ENCODE peak calls at places on chromosomes 12 and 14, in eight cellular contexts. One of them, this sample, is unnamed.

GRCh38 chr12:51067771-51068170 is 15.6 kb downstream of the CSRNP2 start:
- DNase-seq in posterior cingulate gyrus: no peak
- DNase-seq in endodermal cell: no peak
- DNase-seq in upper lobe of right lung: no peak
- DNase-seq in HFFc6: no peak
- DNase-seq in A549: no peak
- DNase-seq in activated T-cell treated with anti-CD3 and anti-CD28 coated beads for 24 hours: no peak
- DNase-seq in endothelial cell: no peak
- DNase-seq in this sample: no peak

GRCh38 chr12:8664228-8664963 is 1.8 kb upstream of the MFAP5 start:
- DNase-seq in posterior cingulate gyrus: no peak
- DNase-seq in endodermal cell: peak
- DNase-seq in upper lobe of right lung: no peak
- DNase-seq in HFFc6: no peak
- DNase-seq in A549: no peak
- DNase-seq in activated T-cell treated with anti-CD3 and anti-CD28 coated beads for 24 hours: no peak
- DNase-seq in endothelial cell: no peak
- DNase-seq in this sample: no peak

GRCh38 chr12:82329508-82329907 is 28.7 kb downstream of the CCDC59 start:
- DNase-seq in posterior cingulate gyrus: no peak
- DNase-seq in endodermal cell: no peak
- DNase-seq in upper lobe of right lung: no peak
- DNase-seq in HFFc6: no peak
- DNase-seq in A549: no peak
- DNase-seq in activated T-cell treated with anti-CD3 and anti-CD28 coated beads for 24 hours: no peak
- DNase-seq in endothelial cell: no peak
- DNase-seq in this sample: no peak

GRCh38 chr14:89491701-89492381 is 74.8 kb upstream of the FOXN3 start:
- DNase-seq in posterior cingulate gyrus: no peak
- DNase-seq in endodermal cell: no peak
- DNase-seq in upper lobe of right lung: no peak
- DNase-seq in HFFc6: no peak
- DNase-seq in A549: no peak
- DNase-seq in activated T-cell treated with anti-CD3 and anti-CD28 coated beads for 24 hours: no peak
- DNase-seq in endothelial cell: no peak
- DNase-seq in this sample: no peak

GRCh38 chr12:49646871-49647270 is 23.5 kb downstream of the PRPF40B start:
- DNase-seq in posterior cingulate gyrus: no peak
- DNase-seq in endodermal cell: no peak
- DNase-seq in upper lobe of right lung: no peak
- DNase-seq in HFFc6: no peak
- DNase-seq in A549: no peak
- DNase-seq in activated T-cell treated with anti-CD3 and anti-CD28 coated beads for 24 hours: no peak
- DNase-seq in endothelial cell: no peak
- DNase-seq in this sample: no peak

GRCh38 chr14:104657114-104657524 is 32.3 kb upstream of the INF2 start:
- DNase-seq in posterior cingulate gyrus: peak
- DNase-seq in endodermal cell: peak
- DNase-seq in upper lobe of right lung: peak
- DNase-seq in HFFc6: no peak
- DNase-seq in A549: no peak
- DNase-seq in activated T-cell treated with anti-CD3 and anti-CD28 coated beads for 24 hours: no peak
- DNase-seq in endothelial cell: no peak
- DNase-seq in this sample: no peak

GRCh38 chr14:76953196-76953945 is 75.1 kb downstream of the IRF2BPL start:
- DNase-seq in posterior cingulate gyrus: no peak
- DNase-seq in endodermal cell: no peak
- DNase-seq in upper lobe of right lung: peak
- DNase-seq in HFFc6: peak
- DNase-seq in A549: peak
- DNase-seq in activated T-cell treated with anti-CD3 and anti-CD28 coated beads for 24 hours: no peak
- DNase-seq in endothelial cell: no peak
- DNase-seq in this sample: peak

GRCh38 chr12:41304526-41304925 is 116.4 kb downstream of the PDZRN4 start:
- DNase-seq in posterior cingulate gyrus: no peak
- DNase-seq in endodermal cell: no peak
- DNase-seq in upper lobe of right lung: no peak
- DNase-seq in HFFc6: no peak
- DNase-seq in A549: no peak
- DNase-seq in activated T-cell treated with anti-CD3 and anti-CD28 coated beads for 24 hours: no peak
- DNase-seq in endothelial cell: no peak
- DNase-seq in this sample: no peak

GRCh38 chr12:42166501-42166900 is 21.8 kb upstream of the GXYLT1 start:
- DNase-seq in posterior cingulate gyrus: no peak
- DNase-seq in endodermal cell: no peak
- DNase-seq in upper lobe of right lung: no peak
- DNase-seq in HFFc6: no peak
- DNase-seq in A549: no peak
- DNase-seq in activated T-cell treated with anti-CD3 and anti-CD28 coated beads for 24 hours: no peak
- DNase-seq in endothelial cell: no peak
- DNase-seq in this sample: no peak

GRCh38 chr14:99872786-99873440 is 79.7 kb downstream of the EML1 start:
- DNase-seq in posterior cingulate gyrus: no peak
- DNase-seq in endodermal cell: no peak
- DNase-seq in upper lobe of right lung: no peak
- DNase-seq in HFFc6: no peak
- DNase-seq in A549: no peak
- DNase-seq in activated T-cell treated with anti-CD3 and anti-CD28 coated beads for 24 hours: no peak
- DNase-seq in endothelial cell: no peak
- DNase-seq in this sample: no peak

GRCh38 chr14:58243790-58244555 is 670 bp upstream of the PSMA3 start:
- DNase-seq in posterior cingulate gyrus: no peak
- DNase-seq in endodermal cell: no peak
- DNase-seq in upper lobe of right lung: no peak
- DNase-seq in HFFc6: no peak
- DNase-seq in A549: peak
- DNase-seq in activated T-cell treated with anti-CD3 and anti-CD28 coated beads for 24 hours: no peak
- DNase-seq in endothelial cell: no peak
- DNase-seq in this sample: no peak

GRCh38 chr14:100845341-100845740 is 19.4 kb downstream of the MEG3 start:
- DNase-seq in posterior cingulate gyrus: peak
- DNase-seq in endodermal cell: no peak
- DNase-seq in upper lobe of right lung: no peak
- DNase-seq in HFFc6: no peak
- DNase-seq in A549: no peak
- DNase-seq in activated T-cell treated with anti-CD3 and anti-CD28 coated beads for 24 hours: no peak
- DNase-seq in endothelial cell: no peak
- DNase-seq in this sample: no peak

GRCh38 chr12:13175499-13175898 is 21.0 kb upstream of the EMP1 start:
- DNase-seq in posterior cingulate gyrus: no peak
- DNase-seq in endodermal cell: no peak
- DNase-seq in upper lobe of right lung: no peak
- DNase-seq in HFFc6: peak
- DNase-seq in A549: no peak
- DNase-seq in activated T-cell treated with anti-CD3 and anti-CD28 coated beads for 24 hours: no peak
- DNase-seq in endothelial cell: no peak
- DNase-seq in this sample: peak

GRCh38 chr12:110582286-110583136 is 607 bp downstream of the PPTC7 start:
- DNase-seq in posterior cingulate gyrus: peak
- DNase-seq in endodermal cell: peak
- DNase-seq in upper lobe of right lung: peak
- DNase-seq in HFFc6: peak
- DNase-seq in A549: no peak
- DNase-seq in activated T-cell treated with anti-CD3 and anti-CD28 coated beads for 24 hours: peak
- DNase-seq in endothelial cell: peak
- DNase-seq in this sample: peak

GRCh38 chr12:45299132-45299692 is 83.3 kb downstream of the ANO6 start:
- DNase-seq in posterior cingulate gyrus: no peak
- DNase-seq in endodermal cell: no peak
- DNase-seq in upper lobe of right lung: no peak
- DNase-seq in HFFc6: peak
- DNase-seq in A549: no peak
- DNase-seq in activated T-cell treated with anti-CD3 and anti-CD28 coated beads for 24 hours: no peak
- DNase-seq in endothelial cell: no peak
- DNase-seq in this sample: peak

GRCh38 chr14:65370890-65371289 is 41.6 kb upstream of the FUT8 start:
- DNase-seq in posterior cingulate gyrus: no peak
- DNase-seq in endodermal cell: no peak
- DNase-seq in upper lobe of right lung: no peak
- DNase-seq in HFFc6: no peak
- DNase-seq in A549: no peak
- DNase-seq in activated T-cell treated with anti-CD3 and anti-CD28 coated beads for 24 hours: no peak
- DNase-seq in endothelial cell: no peak
- DNase-seq in this sample: no peak

GRCh38 chr12:100234591-100235304 is 32.1 kb downstream of the DEPDC4 start:
- DNase-seq in posterior cingulate gyrus: no peak
- DNase-seq in endodermal cell: no peak
- DNase-seq in upper lobe of right lung: no peak
- DNase-seq in HFFc6: peak
- DNase-seq in A549: peak
- DNase-seq in activated T-cell treated with anti-CD3 and anti-CD28 coated beads for 24 hours: no peak
- DNase-seq in endothelial cell: no peak
- DNase-seq in this sample: no peak

GRCh38 chr12:12018454-12018853 is 52.3 kb upstream of the BCL2L14 start:
- DNase-seq in posterior cingulate gyrus: no peak
- DNase-seq in endodermal cell: peak
- DNase-seq in upper lobe of right lung: no peak
- DNase-seq in HFFc6: peak
- DNase-seq in A549: no peak
- DNase-seq in activated T-cell treated with anti-CD3 and anti-CD28 coated beads for 24 hours: no peak
- DNase-seq in endothelial cell: no peak
- DNase-seq in this sample: no peak

GRCh38 chr14:60508363-60508706 is 611 bp upstream of the SIX6 start:
- DNase-seq in posterior cingulate gyrus: no peak
- DNase-seq in endodermal cell: no peak
- DNase-seq in upper lobe of right lung: no peak
- DNase-seq in HFFc6: no peak
- DNase-seq in A549: no peak
- DNase-seq in activated T-cell treated with anti-CD3 and anti-CD28 coated beads for 24 hours: no peak
- DNase-seq in endothelial cell: no peak
- DNase-seq in this sample: no peak

GRCh38 chr14:36944307-36945010 is 227.9 kb downstream of the SLC25A21 start:
- DNase-seq in posterior cingulate gyrus: no peak
- DNase-seq in endodermal cell: no peak
- DNase-seq in upper lobe of right lung: no peak
- DNase-seq in HFFc6: peak
- DNase-seq in A549: no peak
- DNase-seq in activated T-cell treated with anti-CD3 and anti-CD28 coated beads for 24 hours: no peak
- DNase-seq in endothelial cell: no peak
- DNase-seq in this sample: peak

GRCh38 chr12:79006306-79006705 is 141.7 kb downstream of the SYT1 start:
- DNase-seq in posterior cingulate gyrus: no peak
- DNase-seq in endodermal cell: no peak
- DNase-seq in upper lobe of right lung: no peak
- DNase-seq in HFFc6: peak
- DNase-seq in A549: no peak
- DNase-seq in activated T-cell treated with anti-CD3 and anti-CD28 coated beads for 24 hours: no peak
- DNase-seq in endothelial cell: no peak
- DNase-seq in this sample: peak

GRCh38 chr12:65725376-65725775 is 98.9 kb upstream of the HMGA2 start:
- DNase-seq in posterior cingulate gyrus: no peak
- DNase-seq in endodermal cell: no peak
- DNase-seq in upper lobe of right lung: no peak
- DNase-seq in HFFc6: peak
- DNase-seq in A549: no peak
- DNase-seq in activated T-cell treated with anti-CD3 and anti-CD28 coated beads for 24 hours: no peak
- DNase-seq in endothelial cell: no peak
- DNase-seq in this sample: peak

GRCh38 chr12:67517181-67517887 is 131.2 kb upstream of the DYRK2 start:
- DNase-seq in posterior cingulate gyrus: peak
- DNase-seq in endodermal cell: no peak
- DNase-seq in upper lobe of right lung: no peak
- DNase-seq in HFFc6: no peak
- DNase-seq in A549: peak
- DNase-seq in activated T-cell treated with anti-CD3 and anti-CD28 coated beads for 24 hours: no peak
- DNase-seq in endothelial cell: no peak
- DNase-seq in this sample: peak

GRCh38 chr12:89245090-89245489 is 107.2 kb downstream of the DUSP6 start:
- DNase-seq in posterior cingulate gyrus: no peak
- DNase-seq in endodermal cell: peak
- DNase-seq in upper lobe of right lung: no peak
- DNase-seq in HFFc6: peak
- DNase-seq in A549: no peak
- DNase-seq in activated T-cell treated with anti-CD3 and anti-CD28 coated beads for 24 hours: no peak
- DNase-seq in endothelial cell: no peak
- DNase-seq in this sample: peak

GRCh38 chr12:31259136-31259881 is 66.6 kb downstream of the SINHCAF start:
- DNase-seq in posterior cingulate gyrus: no peak
- DNase-seq in endodermal cell: peak
- DNase-seq in upper lobe of right lung: no peak
- DNase-seq in HFFc6: no peak
- DNase-seq in A549: no peak
- DNase-seq in activated T-cell treated with anti-CD3 and anti-CD28 coated beads for 24 hours: no peak
- DNase-seq in endothelial cell: no peak
- DNase-seq in this sample: no peak

This sample was measured in foreskin keratinocyte.